ENCODE peak calls at places on chromosomes 6 and 20, in seven cellular contexts. One of them, this sample, is unnamed.
A peak's percentile ranks its signal among the peaks of the same experiment; 100 is the strongest.

GRCh38 chr6:53628354-53629119 is 37.0 kb downstream of the KLHL31 start:
- DNase-seq in astrocyte of the spinal cord: peak; percentile 73
- DNase-seq in WERI-Rb-1: no peak
- DNase-seq in ascending aorta: no peak
- DNase-seq in small intestine: no peak
- DNase-seq in transverse colon: no peak
- DNase-seq in adrenal gland: no peak
- DNase-seq in this sample: no peak

GRCh38 chr20:54167909-54168872 is 5.6 kb downstream of the CYP24A1 start:
- DNase-seq in astrocyte of the spinal cord: peak; percentile 38
- DNase-seq in WERI-Rb-1: no peak
- DNase-seq in ascending aorta: no peak
- DNase-seq in small intestine: no peak
- DNase-seq in transverse colon: no peak
- DNase-seq in adrenal gland: no peak
- DNase-seq in this sample: no peak

GRCh38 chr6:170545405-170545804 is 7.7 kb downstream of the PSMB1 start:
- DNase-seq in astrocyte of the spinal cord: peak; percentile 7
- DNase-seq in WERI-Rb-1: no peak
- DNase-seq in ascending aorta: no peak
- DNase-seq in small intestine: no peak
- DNase-seq in transverse colon: no peak
- DNase-seq in adrenal gland: no peak
- DNase-seq in this sample: no peak

GRCh38 chr6:158389188-158389919 is 77.1 kb downstream of the TULP4 start:
- DNase-seq in astrocyte of the spinal cord: no peak
- DNase-seq in WERI-Rb-1: no peak
- DNase-seq in ascending aorta: no peak
- DNase-seq in small intestine: no peak
- DNase-seq in transverse colon: no peak
- DNase-seq in adrenal gland: no peak
- DNase-seq in this sample: no peak

GRCh38 chr6:46528956-46529750 is 37.9 kb upstream of the RCAN2 start:
- DNase-seq in astrocyte of the spinal cord: no peak
- DNase-seq in WERI-Rb-1: no peak
- DNase-seq in ascending aorta: no peak
- DNase-seq in small intestine: no peak
- DNase-seq in transverse colon: no peak
- DNase-seq in adrenal gland: no peak
- DNase-seq in this sample: no peak

GRCh38 chr6:148962854-148963515 is 216.2 kb downstream of the UST start:
- DNase-seq in astrocyte of the spinal cord: no peak
- DNase-seq in WERI-Rb-1: no peak
- DNase-seq in ascending aorta: no peak
- DNase-seq in small intestine: no peak
- DNase-seq in transverse colon: no peak
- DNase-seq in adrenal gland: no peak
- DNase-seq in this sample: no peak

GRCh38 chr6:157631388-157631787 is 191.7 kb upstream of the SNX9 start:
- DNase-seq in astrocyte of the spinal cord: no peak
- DNase-seq in WERI-Rb-1: no peak
- DNase-seq in ascending aorta: no peak
- DNase-seq in small intestine: no peak
- DNase-seq in transverse colon: no peak
- DNase-seq in adrenal gland: no peak
- DNase-seq in this sample: no peak

GRCh38 chr20:3248167-3248992 is 9.4 kb upstream of the SLC4A11 start:
- DNase-seq in astrocyte of the spinal cord: peak; percentile 36
- DNase-seq in WERI-Rb-1: no peak
- DNase-seq in ascending aorta: no peak
- DNase-seq in small intestine: peak; percentile 28
- DNase-seq in transverse colon: no peak
- DNase-seq in adrenal gland: no peak
- DNase-seq in this sample: no peak

GRCh38 chr6:107618672-107619071 is 128.8 kb downstream of the SOBP start:
- DNase-seq in astrocyte of the spinal cord: no peak
- DNase-seq in WERI-Rb-1: no peak
- DNase-seq in ascending aorta: no peak
- DNase-seq in small intestine: peak; percentile 65
- DNase-seq in transverse colon: peak; percentile 20
- DNase-seq in adrenal gland: no peak
- DNase-seq in this sample: no peak

GRCh38 chr6:154343473-154344308 is 12.9 kb downstream of the IPCEF1 start:
- DNase-seq in astrocyte of the spinal cord: peak; percentile 59
- DNase-seq in WERI-Rb-1: no peak
- DNase-seq in ascending aorta: no peak
- DNase-seq in small intestine: peak; percentile 87
- DNase-seq in transverse colon: peak; percentile 79
- DNase-seq in adrenal gland: peak; percentile 59
- DNase-seq in this sample: peak; percentile 80

GRCh38 chr6:130203370-130203769 is 19.4 kb downstream of the SAMD3 start:
- DNase-seq in astrocyte of the spinal cord: no peak
- DNase-seq in WERI-Rb-1: no peak
- DNase-seq in ascending aorta: no peak
- DNase-seq in small intestine: no peak
- DNase-seq in transverse colon: no peak
- DNase-seq in adrenal gland: no peak
- DNase-seq in this sample: no peak
- H3K4me3 ChIP-seq in astrocyte of the spinal cord: no peak overlapping the region
- H3K4me3 ChIP-seq in WERI-Rb-1: no peak overlapping the region
- H3K4me3 ChIP-seq in ascending aorta: no peak overlapping the region
- H3K4me3 ChIP-seq in small intestine: no peak overlapping the region
- H3K4me3 ChIP-seq in transverse colon: no peak overlapping the region
- H3K4me3 ChIP-seq in adrenal gland: no peak overlapping the region
- H3K4me3 ChIP-seq in this sample: no peak overlapping the region

GRCh38 chr6:125795301-125795700 is 4.5 kb downstream of the NCOA7 start:
- DNase-seq in astrocyte of the spinal cord: no peak
- DNase-seq in WERI-Rb-1: no peak
- DNase-seq in ascending aorta: no peak
- DNase-seq in small intestine: no peak
- DNase-seq in transverse colon: no peak
- DNase-seq in adrenal gland: no peak
- DNase-seq in this sample: no peak

GRCh38 chr6:125792680-125793079 is 1.9 kb downstream of the NCOA7 start:
- DNase-seq in astrocyte of the spinal cord: peak; percentile 57
- DNase-seq in WERI-Rb-1: no peak
- DNase-seq in ascending aorta: no peak
- DNase-seq in small intestine: no peak
- DNase-seq in transverse colon: no peak
- DNase-seq in adrenal gland: no peak
- DNase-seq in this sample: no peak

GRCh38 chr6:125793863-125794262 is 3.1 kb downstream of the NCOA7 start:
- DNase-seq in astrocyte of the spinal cord: no peak
- DNase-seq in WERI-Rb-1: no peak
- DNase-seq in ascending aorta: no peak
- DNase-seq in small intestine: no peak
- DNase-seq in transverse colon: no peak
- DNase-seq in adrenal gland: no peak
- DNase-seq in this sample: peak; percentile 23

GRCh38 chr6:125793280-125793679 is 2.5 kb downstream of the NCOA7 start:
- DNase-seq in astrocyte of the spinal cord: no peak
- DNase-seq in WERI-Rb-1: no peak
- DNase-seq in ascending aorta: no peak
- DNase-seq in small intestine: no peak
- DNase-seq in transverse colon: no peak
- DNase-seq in adrenal gland: peak; percentile 60
- DNase-seq in this sample: peak; percentile 60

DNA sequence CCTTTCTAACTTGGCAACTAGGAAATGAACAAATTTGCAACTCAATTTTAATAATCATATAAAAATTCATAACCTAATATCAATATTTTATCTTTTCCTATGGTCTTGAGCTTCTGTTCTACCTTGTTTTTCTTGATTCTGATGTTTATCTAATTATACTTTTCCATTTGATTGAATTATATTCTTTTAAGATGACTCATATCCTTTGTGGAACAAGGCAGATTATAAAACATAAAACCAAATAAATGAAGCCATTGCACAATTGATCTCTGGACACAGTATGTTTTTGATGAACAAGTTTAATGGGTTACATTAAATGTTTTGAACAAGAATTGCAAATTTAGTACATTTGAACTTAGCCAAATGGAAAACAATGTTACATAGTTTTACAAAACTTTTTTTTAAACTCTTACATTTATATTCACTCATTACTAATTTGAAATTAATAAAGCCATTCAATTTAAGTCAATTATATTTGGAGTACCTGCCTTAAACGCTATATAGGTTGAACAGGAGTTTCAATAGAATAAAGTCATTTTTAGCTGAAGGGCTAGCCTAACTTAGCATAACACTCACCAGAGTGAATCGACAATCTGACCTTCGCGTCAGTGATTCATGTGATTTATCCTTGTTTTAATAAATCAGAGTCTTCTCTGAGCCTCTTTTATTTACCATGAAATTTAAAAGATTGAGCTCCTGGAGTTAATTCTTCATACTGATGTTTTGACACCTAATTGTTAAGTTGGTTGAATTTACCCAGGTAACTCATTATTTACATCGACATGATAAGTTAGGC is 3.8 kb downstream of the NCOA7 start:
- DNase-seq in astrocyte of the spinal cord: no peak
- DNase-seq in WERI-Rb-1: no peak
- DNase-seq in ascending aorta: no peak
- DNase-seq in small intestine: no peak
- DNase-seq in transverse colon: no peak
- DNase-seq in adrenal gland: peak; percentile 64
- DNase-seq in this sample: no peak
- H3K4me3 ChIP-seq in astrocyte of the spinal cord: no peak overlapping the region
- H3K4me3 ChIP-seq in WERI-Rb-1: no peak overlapping the region
- H3K4me3 ChIP-seq in ascending aorta: no peak overlapping the region
- H3K4me3 ChIP-seq in small intestine: no peak overlapping the region
- H3K4me3 ChIP-seq in transverse colon: no peak overlapping the region
- H3K4me3 ChIP-seq in adrenal gland: no peak overlapping the region
- H3K4me3 ChIP-seq in this sample: peak overlapping the region; percentile 77

GRCh38 chr20:417801-418342 is 9.8 kb downstream of the RBCK1 start:
- DNase-seq in astrocyte of the spinal cord: no peak
- DNase-seq in WERI-Rb-1: no peak
- DNase-seq in ascending aorta: no peak
- DNase-seq in small intestine: no peak
- DNase-seq in transverse colon: no peak
- DNase-seq in adrenal gland: peak; percentile 85
- DNase-seq in this sample: no peak

GRCh38 chr20:418858-419365 is 10.8 kb downstream of the RBCK1 start:
- DNase-seq in astrocyte of the spinal cord: no peak
- DNase-seq in WERI-Rb-1: no peak
- DNase-seq in ascending aorta: no peak
- DNase-seq in small intestine: no peak
- DNase-seq in transverse colon: no peak
- DNase-seq in adrenal gland: no peak
- DNase-seq in this sample: no peak

GRCh38 chr20:414161-414560 is 6.1 kb downstream of the RBCK1 start:
- DNase-seq in astrocyte of the spinal cord: no peak
- DNase-seq in WERI-Rb-1: no peak
- DNase-seq in ascending aorta: no peak
- DNase-seq in small intestine: no peak
- DNase-seq in transverse colon: no peak
- DNase-seq in adrenal gland: no peak
- DNase-seq in this sample: no peak

GRCh38 chr20:416950-417800 is 9.1 kb downstream of the RBCK1 start:
- DNase-seq in astrocyte of the spinal cord: no peak
- DNase-seq in WERI-Rb-1: no peak
- DNase-seq in ascending aorta: no peak
- DNase-seq in small intestine: no peak
- DNase-seq in transverse colon: no peak
- DNase-seq in adrenal gland: peak; percentile 87
- DNase-seq in this sample: no peak

GRCh38 chr20:415820-416322 is 7.8 kb downstream of the RBCK1 start:
- DNase-seq in astrocyte of the spinal cord: no peak
- DNase-seq in WERI-Rb-1: no peak
- DNase-seq in ascending aorta: no peak
- DNase-seq in small intestine: peak; percentile 27
- DNase-seq in transverse colon: no peak
- DNase-seq in adrenal gland: peak; percentile 88
- DNase-seq in this sample: no peak
- H3K4me3 ChIP-seq in astrocyte of the spinal cord: no peak overlapping the region
- H3K4me3 ChIP-seq in WERI-Rb-1: no peak overlapping the region
- H3K4me3 ChIP-seq in ascending aorta: no peak overlapping the region
- H3K4me3 ChIP-seq in small intestine: no peak overlapping the region
- H3K4me3 ChIP-seq in transverse colon: no peak overlapping the region
- H3K4me3 ChIP-seq in adrenal gland: no peak overlapping the region
- H3K4me3 ChIP-seq in this sample: no peak overlapping the region

DNA sequence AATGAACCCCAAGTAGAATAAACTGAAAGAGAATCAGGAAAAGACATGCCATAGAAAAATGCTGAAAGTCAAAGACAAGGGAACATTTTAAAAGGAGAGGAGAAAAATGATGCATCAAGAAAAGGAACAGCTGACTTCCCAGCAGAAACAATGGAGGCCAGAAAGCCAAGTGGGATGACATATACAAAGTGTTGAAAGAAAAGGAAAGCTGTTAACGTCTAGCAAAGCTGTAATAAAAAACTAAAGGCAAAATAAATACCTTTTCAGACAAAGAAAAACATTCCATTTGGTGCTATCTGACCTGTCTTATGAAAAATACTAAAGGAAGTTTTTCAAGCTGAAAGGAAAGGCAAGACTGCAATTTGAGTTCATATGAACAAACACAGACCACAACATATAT is 34.1 kb upstream of the PDE10A start:
- DNase-seq in astrocyte of the spinal cord: peak; percentile 13
- DNase-seq in WERI-Rb-1: no peak
- DNase-seq in ascending aorta: no peak
- DNase-seq in small intestine: no peak
- DNase-seq in transverse colon: no peak
- DNase-seq in adrenal gland: no peak
- DNase-seq in this sample: no peak
- H3K4me3 ChIP-seq in astrocyte of the spinal cord: no peak overlapping the region
- H3K4me3 ChIP-seq in WERI-Rb-1: no peak overlapping the region
- H3K4me3 ChIP-seq in ascending aorta: no peak overlapping the region
- H3K4me3 ChIP-seq in small intestine: no peak overlapping the region
- H3K4me3 ChIP-seq in transverse colon: no peak overlapping the region
- H3K4me3 ChIP-seq in adrenal gland: no peak overlapping the region
- H3K4me3 ChIP-seq in this sample: no peak overlapping the region

GRCh38 chr6:15901141-15902115 is 227.5 kb upstream of the MYLIP start:
- DNase-seq in astrocyte of the spinal cord: no peak
- DNase-seq in WERI-Rb-1: no peak
- DNase-seq in ascending aorta: no peak
- DNase-seq in small intestine: peak; percentile 78
- DNase-seq in transverse colon: peak; percentile 22
- DNase-seq in adrenal gland: no peak
- DNase-seq in this sample: no peak
- H3K4me3 ChIP-seq in astrocyte of the spinal cord: no peak overlapping the region
- H3K4me3 ChIP-seq in WERI-Rb-1: no peak overlapping the region
- H3K4me3 ChIP-seq in ascending aorta: no peak overlapping the region
- H3K4me3 ChIP-seq in small intestine: no peak overlapping the region
- H3K4me3 ChIP-seq in transverse colon: no peak overlapping the region
- H3K4me3 ChIP-seq in adrenal gland: no peak overlapping the region
- H3K4me3 ChIP-seq in this sample: no peak overlapping the region